ENCODE peak calls at places on chromosome 7, in seven cellular contexts. L is T-helper 2 cell; O is HEK293T; Q is GM19239; N is neural progenitor cell; P is activated CD4-positive, alpha-beta T cell treated with anti-CD3 and anti-CD28 coated beads for 24 hours; C is coronary artery. E is an unnamed sample.

GRCh38 chr7:82404094-82404493 is 39.5 kb downstream of the CACNA2D1 start:
- DNase-seq in P (no peak), L (no peak), O (no peak), N (no peak), C (no peak), Q (no peak), E (no peak)

GRCh38 chr7:155992538-155992937 is 180.3 kb upstream of the SHH start:
- DNase-seq in C (no peak), P (no peak), O (no peak), L (no peak), N (no peak), Q (no peak), E (no peak)

GRCh38 chr7:131076032-131076431 is 251.6 kb upstream of the MKLN1 start:
- DNase-seq in Q (no peak), C (no peak), O (no peak), P (no peak), L (no peak), N (no peak), E (no peak)

GRCh38 chr7:51128545-51129466 is 187.8 kb downstream of the COBL start:
- DNase-seq in L (no peak), N (peak), P (no peak), O (no peak), Q (no peak), C (no peak), E (no peak)

GRCh38 chr7:151537818-151538561 is 18.3 kb upstream of the RHEB start:
- DNase-seq in O (no peak), P (no peak), C (no peak), N (no peak), L (no peak), Q (no peak), E (no peak)

GRCh38 chr7:378551-379455 is 88.8 kb downstream of the FOXL3 start:
- DNase-seq in N (peak), P (no peak), L (no peak), O (no peak), Q (no peak), C (peak), E (no peak)

GRCh38 chr7:26535483-26536069 is 243.9 kb downstream of the SNX10 start:
- DNase-seq in Q (no peak), C (no peak), O (no peak), L (no peak), N (no peak), P (no peak), E (no peak)

GRCh38 chr7:115356139-115356746 is 434.3 kb downstream of the MDFIC start:
- DNase-seq in O (peak), L (no peak), C (no peak), Q (no peak), P (no peak), N (peak), E (no peak)

GRCh38 chr7:156986378-156986777 is 24.1 kb downstream of the MNX1 start:
- DNase-seq in P (no peak), N (no peak), O (no peak), Q (no peak), L (no peak), C (no peak), E (no peak)

GRCh38 chr7:80816806-80817205 is 102.0 kb downstream of the SEMA3C start:
- DNase-seq in O (no peak), Q (no peak), P (no peak), N (no peak), C (no peak), L (no peak), E (no peak)

GRCh38 chr7:100803398-100804161 is 23.7 kb downstream of the EPHB4 start:
- DNase-seq in N (peak), O (peak), P (no peak), L (no peak), C (peak), Q (peak), E (no peak)

GRCh38 chr7:44735403-44736165 is 13.1 kb upstream of the ZMIZ2 start:
- DNase-seq in C (no peak), N (no peak), Q (no peak), P (peak), O (no peak), L (no peak), E (no peak)

GRCh38 chr7:101948650-101949049 is 131.2 kb downstream of the CUX1 start:
- DNase-seq in P (no peak), C (no peak), L (no peak), Q (no peak), O (no peak), N (no peak), E (no peak)

GRCh38 chr7:156943091-156944041 is 6.1 kb upstream of the NOM1 start:
- DNase-seq in N (no peak), C (no peak), L (no peak), O (no peak), P (no peak), Q (no peak), E (no peak)

GRCh38 chr7:134936893-134937520 is 49.3 kb upstream of the AGBL3 start:
- DNase-seq in L (no peak), Q (no peak), C (no peak), O (no peak), N (peak), P (no peak), E (no peak)

GRCh38 chr7:100719523-100720319 is 547 bp upstream of the EPO start:
- DNase-seq in O (no peak), C (no peak), P (no peak), L (no peak), N (no peak), Q (no peak), E (no peak)

GRCh38 chr7:151757274-151757673 is 119.6 kb downstream of the PRKAG2 start:
- DNase-seq in Q (no peak), L (no peak), C (no peak), P (no peak), N (no peak), O (no peak), E (no peak)

GRCh38 chr7:156731651-156732050 is 91.1 kb downstream of the RNF32 start:
- DNase-seq in P (no peak), Q (no peak), N (no peak), L (no peak), O (no peak), C (no peak), E (no peak)

GRCh38 chr7:110797656-110798055 is 293.3 kb upstream of the LRRN3 start:
- DNase-seq in Q (no peak), C (no peak), O (no peak), N (no peak), P (no peak), L (no peak), E (no peak)

GRCh38 chr7:36037121-36037662 is 115.9 kb upstream of the EEPD1 start:
- DNase-seq in O (no peak), L (no peak), C (no peak), Q (no peak), P (no peak), N (no peak), E (no peak)

GRCh38 chr7:149147730-149148653 is 739 bp downstream of the ZNF398 start:
- DNase-seq in L (peak), Q (peak), P (peak), N (peak), C (peak), O (peak), E (no peak)

GRCh38 chr7:140214075-140214684 is 37.4 kb upstream of the KDM7A start:
- DNase-seq in O (no peak), C (no peak), Q (no peak), L (no peak), P (no peak), N (no peak), E (no peak)

GRCh38 chr7:69847921-69848612 is 249.8 kb downstream of the AUTS2 start:
- DNase-seq in L (no peak), Q (no peak), C (no peak), P (no peak), N (no peak), O (no peak), E (no peak)

GRCh38 chr7:141866974-141867373 is 25.7 kb upstream of the PRSS37 start:
- DNase-seq in C (no peak), N (no peak), P (no peak), Q (no peak), O (no peak), L (no peak), E (no peak)

GRCh38 chr7:151406886-151407583 is 2.8 kb downstream of the WDR86 start:
- DNase-seq in N (no peak), C (no peak), Q (no peak), O (no peak), L (no peak), P (no peak), E (no peak)

GRCh38 chr7:55576753-55577152 is 4.5 kb upstream of the VOPP1 start:
- DNase-seq in N (no peak), O (no peak), Q (no peak), L (no peak), P (no peak), C (no peak), E (no peak)

GRCh38 chr7:98728555-98728954 is 111.5 kb downstream of the NPTX2 start:
- DNase-seq in C (no peak), O (no peak), Q (no peak), L (no peak), P (no peak), N (no peak), E (no peak)

GRCh38 chr7:150631866-150632864 is at the start of gene GIMAP6:
- DNase-seq in Q (peak), P (peak), C (no peak), N (no peak), L (peak), O (no peak), E (no peak)

GRCh38 chr7:154960063-154960790 is 42.7 kb downstream of the PAXIP1 start:
- DNase-seq in O (no peak), P (no peak), Q (no peak), L (no peak), C (no peak), N (no peak), E (no peak)

GRCh38 chr7:51613911-51614344 is 297.3 kb upstream of the COBL start:
- DNase-seq in P (no peak), L (no peak), O (no peak), Q (no peak), N (no peak), C (no peak), E (no peak)

GRCh38 chr7:329691-330281 is 39.8 kb downstream of the FOXL3 start:
- DNase-seq in O (no peak), P (no peak), L (no peak), N (no peak), Q (no peak), C (no peak), E (no peak)

GRCh38 chr7:73899731-73900142 is 38.8 kb downstream of the TMEM270 start:
- DNase-seq in C (peak), N (no peak), Q (no peak), L (no peak), O (no peak), P (no peak), E (no peak)

GRCh38 chr7:91784469-91784868 is 96.0 kb downstream of the MTERF1 start:
- DNase-seq in C (no peak), N (no peak), P (no peak), L (no peak), O (peak), Q (no peak), E (no peak)

GRCh38 chr7:150988230-150989226 is 2.3 kb upstream of the NOS3 start:
- DNase-seq in L (peak), Q (peak), N (peak), C (no peak), O (peak), P (peak), E (peak)

GRCh38 chr7:157652161-157652953 is 315.6 kb downstream of the DNAJB6 start:
- DNase-seq in Q (no peak), C (no peak), N (no peak), L (no peak), O (no peak), P (no peak), E (no peak)

GRCh38 chr7:43112088-43112940 is at the start of gene HECW1:
- DNase-seq in C (no peak), Q (no peak), L (no peak), P (no peak), N (peak), O (peak), E (no peak)

GRCh38 chr7:405489-406211 is 114.0 kb downstream of the PDGFA start:
- DNase-seq in L (no peak), C (peak), O (no peak), P (no peak), Q (no peak), N (peak), E (no peak)

GRCh38 chr7:51950811-51951210 is 634.2 kb upstream of the COBL start:
- DNase-seq in L (no peak), C (no peak), Q (no peak), P (no peak), N (peak), O (no peak), E (no peak)

GRCh38 chr7:69932034-69932628 is 333.9 kb downstream of the AUTS2 start:
- DNase-seq in L (no peak), C (no peak), Q (no peak), P (no peak), N (peak), O (peak), E (no peak)